ENCODE peak calls at places on chromosome 17, in eight cellular contexts. R is fibroblast of lung; Y is tibial nerve; F is ascending aorta; X is A549; B is CD4-positive, alpha-beta T cell; E is T-helper 17 cell; M is CD8-positive, alpha-beta T cell. A is an unnamed sample. For H3K9me3, the result is how much of the 10 kb centered on the place peaks cover.

GRCh38 chr17:61770752-61771533 is 92.4 kb downstream of the BRIP1 start:
- DNase-seq in E (no peak), F (no peak), B (no peak), X (no peak), R (peak), M (no peak), Y (no peak), A (no peak)

GRCh38 chr17:13107726-13108235 is 90.0 kb upstream of the ELAC2 start:
- DNase-seq in M (no peak), B (no peak), X (no peak), R (no peak), F (no peak), Y (no peak), E (no peak), A (no peak)

GRCh38 chr17:35467824-35468223 is 19.3 kb upstream of the SLFN13 start:
- DNase-seq in X (no peak), M (peak), E (no peak), B (no peak), Y (no peak), F (no peak), R (no peak), A (no peak)

GRCh38 chr17:76569607-76570279 is 15.9 kb downstream of the ST6GALNAC2 start:
- DNase-seq in R (peak), Y (peak), M (no peak), E (no peak), X (peak), F (no peak), B (no peak), A (peak)

GRCh38 chr17:64001763-64002529 is 3.8 kb downstream of the PRR29 start:
- DNase-seq in B (no peak), R (no peak), M (no peak), X (no peak), Y (no peak), F (peak), E (no peak), A (peak)

GRCh38 chr17:77544347-77544746 is 403.6 kb downstream of the SEC14L1 start:
- DNase-seq in R (no peak), X (no peak), Y (no peak), F (no peak), E (no peak), M (no peak), B (no peak), A (no peak)

GRCh38 chr17:35568561-35568960 is 7.9 kb upstream of the SLFN14 start:
- DNase-seq in B (no peak), X (peak), M (no peak), E (no peak), F (no peak), R (peak), Y (no peak), A (no peak)

GRCh38 chr17:76219670-76220383 is 20.5 kb downstream of the RNF157 start:
- DNase-seq in F (no peak), E (no peak), Y (no peak), R (no peak), X (no peak), B (no peak), M (no peak), A (no peak)

GRCh38 chr17:57464191-57464864 is 208.0 kb downstream of the MSI2 start:
- DNase-seq in M (no peak), F (no peak), X (no peak), E (no peak), Y (no peak), R (no peak), B (no peak), A (peak)

GRCh38 chr17:10733666-10734065 is 3.8 kb upstream of the TMEM220 start:
- DNase-seq in X (no peak), R (no peak), F (peak), E (no peak), Y (no peak), M (no peak), B (no peak), A (no peak)

GRCh38 chr17:43543771-43544575 is 2.2 kb downstream of the ETV4 start:
- DNase-seq in R (no peak), B (no peak), F (no peak), Y (no peak), M (no peak), X (no peak), E (no peak), A (no peak)

GRCh38 chr17:30273373-30273772 is 18.4 kb downstream of the BLMH start:
- DNase-seq in E (no peak), B (no peak), Y (no peak), M (no peak), R (peak), F (no peak), X (no peak), A (no peak)

GRCh38 chr17:44548714-44549230 is 8.5 kb upstream of the FZD2 start:
- DNase-seq in B (no peak), X (no peak), E (no peak), R (no peak), M (no peak), F (no peak), Y (no peak), A (no peak)

GRCh38 chr17:48445248-48445620 is 15.2 kb upstream of the SKAP1 start:
- DNase-seq in R (no peak), M (no peak), Y (no peak), E (no peak), X (no peak), B (no peak), F (no peak), A (no peak)

GRCh38 chr17:70128727-70129238 is 40.5 kb upstream of the KCNJ2 start:
- DNase-seq in R (no peak), M (no peak), B (no peak), E (no peak), Y (no peak), F (no peak), X (no peak), A (no peak)

GRCh38 chr17:75153854-75154194 is 488 bp downstream of the JPT1 start:
- DNase-seq in E (no peak), R (no peak), B (no peak), Y (no peak), F (no peak), X (peak), M (no peak), A (no peak)

GRCh38 chr17:82923366-82924113 is 83.7 kb upstream of the ZNF750 start:
- DNase-seq in M (no peak), X (no peak), E (no peak), Y (no peak), B (no peak), R (no peak), F (no peak), A (no peak)

GRCh38 chr17:77959926-77960521 is 1.5 kb downstream of the TNRC6C start:
- DNase-seq in X (no peak), Y (no peak), M (peak), E (no peak), R (peak), B (no peak), F (no peak), A (peak)

GRCh38 chr17:12973496-12974318 is 44.1 kb downstream of the ELAC2 start:
- DNase-seq in R (peak), F (no peak), Y (no peak), M (no peak), E (no peak), B (no peak), X (no peak), A (peak)

GRCh38 chr17:50052822-50053653 is 2.9 kb upstream of the ITGA3 start:
- DNase-seq in X (peak), R (peak), F (no peak), Y (no peak), E (no peak), M (no peak), B (no peak), A (peak)

GRCh38 chr17:40086150-40087044 is 14.0 kb downstream of the NR1D1 start:
- DNase-seq in B (peak), E (peak), F (no peak), Y (no peak), X (peak), R (no peak), M (peak), A (no peak)

GRCh38 chr17:81713004-81713555 is 996 bp downstream of the SLC25A10 start:
- DNase-seq in B (peak), Y (no peak), E (no peak), M (no peak), X (no peak), F (no peak), R (no peak), A (no peak)

GRCh38 chr17:13508916-13509315 is 92.8 kb downstream of the HS3ST3A1 start:
- DNase-seq in R (no peak), M (no peak), E (no peak), X (no peak), F (no peak), Y (no peak), B (no peak), A (no peak)

GRCh38 chr17:42502091-42502490 is 34.0 kb upstream of the NAGLU start:
- DNase-seq in M (no peak), X (no peak), Y (no peak), F (no peak), R (peak), B (no peak), E (no peak), A (no peak)

GRCh38 chr17:19568016-19568350 is 34.3 kb downstream of the SLC47A1 start:
- DNase-seq in E (no peak), F (no peak), B (no peak), X (no peak), R (no peak), M (no peak), Y (no peak), A (no peak)

GRCh38 chr17:77862890-77863813 is 95.4 kb upstream of the TNRC6C start:
- DNase-seq in Y (no peak), B (no peak), R (no peak), M (no peak), X (no peak), E (no peak), F (no peak), A (peak)

GRCh38 chr17:82134101-82134500 is 36.1 kb upstream of the FASN start:
- DNase-seq in R (no peak), E (no peak), B (no peak), Y (peak), M (no peak), F (no peak), X (no peak), A (no peak)

GRCh38 chr17:47733047-47733413 is at the start of gene TBX21:
- DNase-seq in M (peak), Y (peak), E (peak), X (peak), F (peak), R (peak), B (peak), A (peak)

GRCh38 chr17:49968380-49969133 is 433 bp upstream of the DLX4 start:
- DNase-seq in M (peak), Y (no peak), E (peak), B (peak), F (no peak), R (peak), X (peak), A (peak)

GRCh38 chr17:75526555-75527270 is 1.2 kb downstream of the LLGL2 start:
- DNase-seq in M (no peak), Y (no peak), B (no peak), R (no peak), X (no peak), F (no peak), E (no peak), A (no peak)

GRCh38 chr17:28747801-28748750 is 4.3 kb downstream of the TRAF4 start:
- DNase-seq in M (no peak), X (no peak), Y (no peak), E (no peak), B (no peak), R (no peak), F (no peak), A (no peak)

GRCh38 chr17:19361975-19362292 is 589 bp downstream of the B9D1 start:
- DNase-seq in M (no peak), F (no peak), E (no peak), X (peak), R (no peak), B (no peak), Y (no peak), A (no peak)

GRCh38 chr17:79940381-79941087 is 95.1 kb downstream of the TBC1D16 start:
- DNase-seq in Y (no peak), R (no peak), E (no peak), B (no peak), X (no peak), M (no peak), F (no peak), A (no peak)

GRCh38 chr17:60314423-60314822 is 77.5 kb downstream of the USP32 start:
- DNase-seq in F (no peak), E (no peak), M (no peak), Y (no peak), B (no peak), R (no peak), X (no peak), A (no peak)

GRCh38 chr17:39113871-39114270 is 37.6 kb downstream of the PLXDC1 start:
- DNase-seq in E (no peak), M (no peak), Y (no peak), R (no peak), X (no peak), F (no peak), B (no peak), A (no peak)

GRCh38 chr17:50604470-50604869 is 30.2 kb upstream of the ABCC3 start:
- DNase-seq in B (no peak), R (peak), F (no peak), E (no peak), M (no peak), Y (no peak), X (no peak), A (peak)

GRCh38 chr17:44904001-44904984 is 5.0 kb upstream of the EFTUD2 start:
- DNase-seq in F (no peak), X (no peak), Y (no peak), B (no peak), E (no peak), M (no peak), R (no peak), A (no peak)

GRCh38 chr17:34006126-34006525 is 249.0 kb upstream of the CCL2 start:
- DNase-seq in R (no peak), X (no peak), E (no peak), M (no peak), Y (no peak), F (no peak), B (no peak), A (no peak)

GRCh38 chr17:34000639-34001038 is 254.4 kb upstream of the CCL2 start:
- DNase-seq in F (no peak), M (no peak), E (no peak), Y (no peak), X (no peak), R (no peak), B (no peak), A (no peak)

GRCh38 chr17:34001246-34001645 is 253.8 kb upstream of the CCL2 start:
- DNase-seq in M (no peak), B (no peak), Y (no peak), F (no peak), R (no peak), E (no peak), X (no peak), A (no peak)
- H3K9me3 ChIP-seq in M (under half), B (under half), Y (under half), F (under half), R (under half), E (under half), X (under half), A (under half)

DNA sequence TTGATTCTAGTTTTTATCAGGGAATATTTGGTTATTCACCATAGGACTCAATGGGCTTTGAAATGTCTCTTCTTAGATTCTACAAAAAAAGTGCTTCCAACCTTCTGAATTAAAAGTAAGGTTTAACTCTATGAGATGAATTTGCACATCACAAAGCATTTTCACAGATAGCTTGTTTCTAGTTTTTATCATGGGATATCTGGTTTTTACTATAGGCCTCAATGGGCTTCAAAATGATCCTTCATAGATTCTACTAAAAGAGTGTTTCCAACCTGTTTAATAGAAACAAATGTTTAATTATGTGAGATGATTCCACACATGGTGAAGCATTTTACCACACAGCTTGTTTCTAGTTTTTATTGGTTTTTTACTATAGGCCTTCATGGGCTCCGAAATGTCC is 560.7 kb downstream of the KCNJ18 start:
- DNase-seq in F (no peak), Y (no peak), X (no peak), R (no peak), M (no peak), B (no peak), E (no peak), A (no peak)
- H3K9me3 ChIP-seq in F (under half), Y (under half), X (under half), R (under half), M (under half), B (under half), E (under half), A (under half)

DNA sequence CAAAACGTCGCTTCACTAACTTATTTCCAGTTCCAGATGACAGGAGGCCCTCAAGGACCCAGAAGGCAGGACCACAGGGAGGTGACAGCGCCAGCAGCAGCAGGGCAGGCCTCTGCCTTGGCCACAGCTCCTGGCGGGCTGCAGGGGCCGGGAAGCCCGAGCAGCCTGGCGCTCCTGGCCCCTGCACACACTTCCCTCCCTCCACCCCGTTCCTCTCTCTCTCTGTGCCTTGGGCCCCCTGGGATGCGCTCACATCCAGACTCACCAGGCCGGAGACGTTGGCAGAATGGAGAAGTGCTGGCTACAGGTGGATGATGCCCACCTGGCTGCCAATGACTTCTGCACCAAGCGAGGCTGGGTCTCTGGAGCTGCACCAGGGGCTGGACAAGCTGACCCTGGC is 12.7 kb downstream of the ZNF594 start:
- DNase-seq in F (no peak), Y (no peak), X (no peak), R (no peak), M (no peak), E (no peak), B (no peak), A (no peak)
- H3K9me3 ChIP-seq in F (half or more), Y (half or more), X (half or more), R (under half), M (under half), E (under half), B (half or more), A (half or more)

GRCh38 chr17:21677126-21677910 is 15.0 kb upstream of the KCNJ18 start:
- DNase-seq in B (no peak), E (no peak), Y (no peak), R (no peak), X (no peak), M (no peak), F (peak), A (no peak)
- H3K9me3 ChIP-seq in B (under half), E (under half), Y (under half), R (under half), X (under half), M (under half), F (under half), A (under half)